ENCODE peak calls at places on chromosome 22, in six cellular contexts. W is cardiac fibroblast, D is Caco-2, G is dorsolateral prefrontal cortex, X is WTC11, E is progenitor cell of endocrine pancreas. I is an unnamed sample.

GRCh38 chr22:21032037-21032842 is at the start of gene SLC7A4:
- DNase-seq in W (no peak), D (no peak), G (peak), X (peak), E (no peak), I (peak)

GRCh38 chr22:31917227-31917921 is 27.0 kb upstream of the YWHAH start:
- DNase-seq in W (no peak), D (no peak), G (peak), X (no peak), E (no peak), I (no peak)

GRCh38 chr22:26432619-26433311 is 3.7 kb downstream of the ASPHD2 start:
- DNase-seq in W (no peak), D (no peak), G (no peak), X (no peak), E (no peak), I (no peak)

GRCh38 chr22:37356922-37357321 is 70.4 kb downstream of the ELFN2 start:
- DNase-seq in W (no peak), D (no peak), G (no peak), X (no peak), E (no peak), I (no peak)

GRCh38 chr22:47374273-47374771 is 611.9 kb downstream of the TBC1D22A start:
- DNase-seq in W (no peak), D (peak), G (no peak), X (no peak), E (no peak), I (no peak)

GRCh38 chr22:50146440-50147228 is 23.9 kb upstream of the PANX2 start:
- DNase-seq in W (peak), D (peak), G (peak), X (no peak), E (no peak), I (peak)

GRCh38 chr22:49090853-49091135 is 736.9 kb downstream of the BRD1 start:
- DNase-seq in W (no peak), D (no peak), G (no peak), X (no peak), E (no peak), I (no peak)

GRCh38 chr22:50670513-50670912 is 2.1 kb upstream of the SHANK3 start:
- DNase-seq in W (no peak), D (no peak), G (no peak), X (no peak), E (no peak), I (no peak)

GRCh38 chr22:37999640-38000272 is 15.4 kb upstream of the SOX10 start:
- DNase-seq in W (peak), D (no peak), G (peak), X (no peak), E (no peak), I (no peak)

GRCh38 chr22:36386900-36387663 is 685 bp downstream of the MYH9 start:
- DNase-seq in W (no peak), D (no peak), G (peak), X (peak), E (no peak), I (peak)

GRCh38 chr22:37929390-37929789 is 23.3 kb downstream of the MICALL1 start:
- DNase-seq in W (no peak), D (no peak), G (no peak), X (no peak), E (no peak), I (no peak)

GRCh38 chr22:29340566-29340965 is 25.1 kb upstream of the RASL10A start:
- DNase-seq in W (no peak), D (no peak), G (no peak), X (no peak), E (no peak), I (no peak)

GRCh38 chr22:50626856-50627451 is 998 bp downstream of the ARSA start:
- DNase-seq in W (no peak), D (no peak), G (no peak), X (no peak), E (no peak), I (no peak)

GRCh38 chr22:46001046-46001425 is 24.1 kb upstream of the WNT7B start:
- DNase-seq in W (no peak), D (no peak), G (peak), X (no peak), E (no peak), I (peak)

GRCh38 chr22:17472886-17473285 is 90.4 kb upstream of the SLC25A18 start:
- DNase-seq in W (no peak), D (no peak), G (no peak), X (no peak), E (no peak), I (no peak)

GRCh38 chr22:36546092-36546804 is 17.3 kb upstream of the EIF3D start:
- DNase-seq in W (peak), D (peak), G (no peak), X (peak), E (peak), I (peak)

GRCh38 chr22:36365020-36365411 is 22.8 kb downstream of the MYH9 start:
- DNase-seq in W (peak), D (no peak), G (no peak), X (no peak), E (no peak), I (peak)

GRCh38 chr22:50599816-50600454 is 658 bp upstream of the MAPK8IP2 start:
- DNase-seq in W (peak), D (peak), G (no peak), X (peak), E (peak), I (peak)

GRCh38 chr22:49497266-49497665 is 330.4 kb downstream of the BRD1 start:
- DNase-seq in W (no peak), D (no peak), G (no peak), X (no peak), E (no peak), I (no peak)

GRCh38 chr22:23789638-23790037 is 2.9 kb downstream of the SMARCB1 start:
- DNase-seq in W (no peak), D (no peak), G (no peak), X (no peak), E (no peak), I (no peak)
- TF ChIP-seq CTCF in W (no peak), D (peak), G (no peak), X (no peak), E (no peak), I (no peak)

DNA sequence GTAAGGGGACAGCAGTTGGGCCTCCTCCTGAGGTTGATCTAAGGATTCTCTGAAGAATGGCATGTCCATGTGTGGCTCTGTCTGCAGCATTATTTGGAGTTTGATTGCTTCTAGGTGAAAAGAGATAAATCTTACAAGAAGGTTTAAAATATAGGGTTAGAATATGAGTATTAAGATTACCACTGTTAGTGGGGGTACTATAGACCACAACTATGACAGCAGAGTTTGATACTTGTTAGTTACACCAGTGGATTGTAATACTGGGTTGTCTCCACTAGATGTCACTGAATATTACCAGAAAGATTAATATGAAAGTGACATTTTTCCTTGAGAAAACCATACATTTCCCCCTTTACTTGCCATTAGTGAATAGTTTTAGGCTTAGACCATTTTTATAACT is 47.9 kb downstream of the ZNF280B start:
- DNase-seq in W (peak), D (no peak), G (no peak), X (no peak), E (no peak), I (no peak)
- TF ChIP-seq CTCF in W (peak), D (peak), G (peak), X (peak), E (peak), I (peak)

DNA sequence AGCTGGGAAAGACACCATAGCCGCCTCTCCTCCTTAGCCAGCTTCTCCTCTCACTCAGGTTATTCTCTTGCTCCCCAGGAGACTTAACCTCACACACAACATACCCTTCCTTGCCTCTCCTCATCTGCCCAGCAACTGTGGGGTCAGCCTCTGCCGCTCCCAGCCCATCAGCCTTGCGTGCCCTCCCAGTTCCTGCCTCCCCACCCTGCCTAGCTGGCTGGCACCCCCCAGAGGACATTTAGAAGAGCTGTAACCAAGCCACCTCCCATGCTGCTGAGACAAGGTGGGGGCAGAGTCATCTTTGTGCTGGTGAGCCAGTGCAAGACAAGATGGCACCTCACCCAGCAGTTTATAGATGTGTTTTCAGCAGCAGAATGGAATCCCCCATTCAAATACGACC is 38.2 kb downstream of the TOM1 start:
- DNase-seq in W (no peak), D (no peak), G (no peak), X (no peak), E (no peak), I (no peak)
- TF ChIP-seq CTCF in W (no peak), D (no peak), G (no peak), X (no peak), E (no peak), I (no peak)

GRCh38 chr22:39325392-39325932 is 6.0 kb upstream of the RPL3 start:
- DNase-seq in W (peak), D (no peak), G (no peak), X (no peak), E (no peak), I (no peak)

GRCh38 chr22:39332441-39333064 is 13.1 kb upstream of the RPL3 start:
- DNase-seq in W (no peak), D (no peak), G (no peak), X (no peak), E (no peak), I (no peak)

GRCh38 chr22:39327995-39328754 is 8.8 kb upstream of the RPL3 start:
- DNase-seq in W (no peak), D (no peak), G (no peak), X (no peak), E (no peak), I (no peak)
- TF ChIP-seq CTCF in W (no peak), D (no peak), G (no peak), X (no peak), E (no peak), I (no peak)

GRCh38 chr22:22519591-22519990 is 479 bp downstream of the ZNF280A start:
- DNase-seq in W (peak), D (peak), G (no peak), X (no peak), E (no peak), I (no peak)
- TF ChIP-seq CTCF in W (no peak), D (no peak), G (no peak), X (no peak), E (no peak), I (no peak)

GRCh38 chr22:23313791-23314567 is 133.7 kb downstream of the BCR start:
- DNase-seq in W (no peak), D (no peak), G (no peak), X (no peak), E (no peak), I (no peak)
- TF ChIP-seq CTCF in W (no peak), D (no peak), G (no peak), X (no peak), E (no peak), I (no peak)

I was measured in nephron progenitor cell.